ENCODE peak calls at places on chromosomes 1 and 21, in five cellular contexts. L, Q, X, F and T are unnamed samples.

GRCh38 chr1:116002781-116003455 is 26.6 kb downstream of the SLC22A15 start:
- DNase-seq in L (no peak), Q (no peak), X (no peak), F (no peak), T (no peak)

GRCh38 chr1:179226749-179227148 is 2.7 kb downstream of the ABL2 start:
- DNase-seq in L (no peak), Q (no peak), X (no peak), F (no peak), T (no peak)

GRCh38 chr1:226640288-226640687 is 91.7 kb downstream of the STUM start:
- DNase-seq in L (no peak), Q (no peak), X (no peak), F (peak; percentile 31), T (no peak)

GRCh38 chr1:25774921-25775774 is 24.8 kb upstream of the SELENON start:
- DNase-seq in L (peak; percentile 84), Q (no peak), X (no peak), F (no peak), T (no peak)

GRCh38 chr1:8276173-8276914 is 41.6 kb upstream of the SLC45A1 start:
- DNase-seq in L (no peak), Q (no peak), X (no peak), F (no peak), T (no peak)

GRCh38 chr21:25039461-25040380 is 567.6 kb downstream of the MRPL39 start:
- DNase-seq in L (no peak), Q (no peak), X (peak; percentile 5), F (no peak), T (no peak)

GRCh38 chr1:48182441-48182840 is 40.1 kb upstream of the SLC5A9 start:
- DNase-seq in L (peak; percentile 14), Q (no peak), X (no peak), F (no peak), T (no peak)

GRCh38 chr1:157439318-157439954 is 112.9 kb downstream of the FCRL5 start:
- DNase-seq in L (no peak), Q (no peak), X (no peak), F (no peak), T (no peak)

GRCh38 chr1:150621497-150622113 is 7.8 kb downstream of the ENSA start:
- DNase-seq in L (peak; percentile 48), Q (no peak), X (peak; percentile 84), F (no peak), T (peak; percentile 43)

GRCh38 chr1:158998781-158999161 is 10.9 kb upstream of the IFI16 start:
- DNase-seq in L (peak; percentile 52), Q (peak; percentile 18), X (peak; percentile 68), F (peak; percentile 58), T (peak; percentile 34)

GRCh38 chr1:1997561-1997960 is 6.0 kb downstream of the CFAP74 start:
- DNase-seq in L (no peak), Q (no peak), X (no peak), F (no peak), T (no peak)

GRCh38 chr1:27341525-27342252 is at the start of gene SYTL1:
- DNase-seq in L (no peak), Q (no peak), X (peak; percentile 62), F (peak; percentile 81), T (peak; percentile 48)

GRCh38 chr1:214717323-214717722 is 114.3 kb downstream of the CENPF start:
- DNase-seq in L (no peak), Q (no peak), X (peak; percentile 6), F (no peak), T (no peak)

GRCh38 chr1:6960291-6960758 is 175.1 kb downstream of the CAMTA1 start:
- DNase-seq in L (peak; percentile 59), Q (peak; percentile 15), X (peak; percentile 33), F (no peak), T (no peak)

DNA sequence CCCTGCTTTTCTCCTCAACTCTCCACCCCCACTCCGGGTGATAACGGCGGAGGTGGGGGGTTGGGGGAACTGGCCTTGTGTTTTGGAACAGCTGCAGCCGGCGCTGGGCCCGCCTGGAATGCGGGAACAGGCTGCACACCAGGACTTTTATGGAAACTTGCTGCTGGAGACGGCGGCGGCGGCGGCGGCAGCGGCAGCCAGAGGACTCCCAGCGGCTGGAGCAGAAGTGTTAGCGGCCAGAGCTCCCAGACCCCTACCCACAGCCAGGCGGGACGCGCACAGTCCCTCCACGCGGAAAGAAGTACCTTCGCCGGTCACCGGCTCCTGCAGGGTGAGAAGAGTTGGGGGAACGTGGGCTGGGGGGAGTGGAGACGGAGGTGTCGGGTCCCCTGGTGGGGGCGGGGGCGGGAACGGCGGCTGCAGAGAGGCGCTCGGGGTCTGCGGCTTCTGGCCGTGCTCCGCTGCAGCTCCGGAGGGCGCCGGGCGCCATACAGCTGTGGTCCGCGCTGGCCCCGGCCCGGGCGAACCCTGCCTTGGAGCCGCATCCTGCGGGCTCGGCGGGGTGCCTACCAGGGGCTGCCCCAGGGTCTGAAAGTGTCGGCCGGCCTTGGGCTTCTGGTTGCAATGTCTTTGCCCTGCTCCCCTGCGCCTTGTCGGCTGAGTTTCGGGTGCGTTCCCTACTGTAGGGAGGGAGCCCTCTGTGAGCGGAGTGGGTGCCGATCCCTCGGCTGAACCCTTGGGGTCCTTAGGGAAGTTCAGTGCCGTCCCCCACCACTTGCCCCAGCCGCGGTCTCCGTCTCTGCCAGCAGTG is at the start of gene NEXN:
- DNase-seq in L (peak; percentile 42), Q (peak; percentile 67), X (peak; percentile 67), F (peak; percentile 68), T (peak; percentile 75)
- TF ChIP-seq CTCF in L (no peak), Q (no peak), X (no peak), F (no peak), T (no peak)

GRCh38 chr21:36542312-36543101 is 62.6 kb upstream of the CLDN14 start:
- DNase-seq in L (no peak), Q (no peak), X (no peak), F (no peak), T (no peak)
- TF ChIP-seq CTCF in L (peak; percentile 6), Q (no peak), X (no peak), F (no peak), T (peak; percentile 17)

DNA sequence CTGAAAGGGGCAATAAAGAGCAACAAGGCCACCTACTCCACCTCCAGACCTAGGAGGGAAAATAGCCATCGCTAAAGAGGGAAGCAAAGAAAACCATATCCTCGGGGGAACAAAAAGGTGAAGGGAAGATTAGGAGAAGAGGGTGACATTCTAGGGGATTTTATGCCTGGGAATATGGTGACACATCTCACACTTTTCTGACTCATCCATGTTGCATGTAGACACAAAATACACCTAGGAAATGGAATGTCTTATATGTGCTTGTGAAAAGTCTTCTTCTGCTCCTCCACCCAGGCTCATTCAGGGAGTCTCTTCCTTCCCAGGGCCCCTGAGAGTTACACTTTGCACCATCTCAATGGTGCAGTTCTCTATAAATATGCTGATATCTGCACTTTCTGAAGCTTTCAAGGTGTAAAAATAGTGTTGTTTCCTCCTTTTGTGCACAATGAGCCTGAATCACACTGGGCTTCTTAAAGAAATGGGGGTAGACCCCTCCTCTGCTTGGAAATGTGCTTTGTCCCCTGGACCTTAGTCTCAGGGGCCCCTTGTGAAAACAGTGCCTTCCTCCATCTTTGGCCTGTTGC is 195.9 kb downstream of the CYYR1 start:
- DNase-seq in L (no peak), Q (no peak), X (no peak), F (no peak), T (no peak)
- TF ChIP-seq CTCF in L (no peak), Q (no peak), X (no peak), F (no peak), T (no peak)

GRCh38 chr1:112332751-112333150 is 63.3 kb upstream of the CTTNBP2NL start:
- DNase-seq in L (no peak), Q (no peak), X (no peak), F (no peak), T (no peak)

GRCh38 chr1:112341986-112342385 is 54.0 kb upstream of the CTTNBP2NL start:
- DNase-seq in L (no peak), Q (no peak), X (no peak), F (no peak), T (no peak)

GRCh38 chr1:112335351-112335750 is 60.7 kb upstream of the CTTNBP2NL start:
- DNase-seq in L (no peak), Q (no peak), X (peak; percentile 72), F (no peak), T (no peak)

GRCh38 chr1:112337028-112337531 is 58.9 kb upstream of the CTTNBP2NL start:
- DNase-seq in L (peak; percentile 42), Q (peak; percentile 11), X (peak; percentile 56), F (peak; percentile 56), T (peak; percentile 53)
- TF ChIP-seq CTCF in L (peak; percentile 69), Q (peak; percentile 69), X (peak; percentile 68), F (peak; percentile 68), T (peak; percentile 40)

DNA sequence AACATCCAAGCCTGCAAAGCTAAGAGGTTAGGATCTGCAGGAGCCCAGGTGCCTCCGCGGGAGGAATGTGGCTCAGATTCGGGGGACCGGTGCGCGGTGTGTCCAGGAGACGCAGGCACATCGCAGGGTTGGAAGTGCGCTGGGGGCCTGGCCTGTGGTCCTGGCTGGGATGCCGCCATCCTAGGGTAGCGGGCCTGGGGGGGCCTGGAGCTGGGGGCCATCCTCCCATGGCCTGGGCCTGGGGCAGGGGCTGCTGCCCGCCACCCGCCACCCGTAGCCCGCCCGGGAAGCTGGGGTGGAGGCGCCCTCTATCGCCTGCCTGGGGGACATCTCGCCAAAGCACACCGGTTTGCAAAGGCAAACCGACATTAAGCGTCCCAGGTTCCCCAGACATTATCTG is 170.6 kb upstream of the ARHGEF16 start:
- DNase-seq in L (peak; percentile 39), Q (no peak), X (no peak), F (no peak), T (peak; percentile 74)
- TF ChIP-seq CTCF in L (peak; percentile 54), Q (peak; percentile 46), X (peak; percentile 41), F (peak; percentile 63), T (peak; percentile 62)

GRCh38 chr1:200095057-200095577 is 67.6 kb downstream of the NR5A2 start:
- DNase-seq in L (no peak), Q (no peak), X (no peak), F (no peak), T (no peak)

GRCh38 chr1:200090252-200091159 is 63.0 kb downstream of the NR5A2 start:
- DNase-seq in L (no peak), Q (no peak), X (peak; percentile 9), F (no peak), T (peak; percentile 19)
- TF ChIP-seq CTCF in L (peak; percentile 42), Q (peak; percentile 16), X (peak; percentile 24), F (peak; percentile 16), T (peak; percentile 29)

GRCh38 chr1:77625250-77625649 is 57.2 kb downstream of the ZZZ3 start:
- DNase-seq in L (no peak), Q (no peak), X (no peak), F (no peak), T (no peak)
- TF ChIP-seq CTCF in L (no peak), Q (no peak), X (no peak), F (no peak), T (no peak)